ENCODE peak calls at places on chromosome 19, in five cellular contexts. S is astrocyte of the spinal cord, T is retinal pigment epithelial cell, G is choroid plexus epithelial cell, D is brain microvascular endothelial cell. Y is an unnamed sample.

GRCh38 chr19:3346677-3347353 is 19.6 kb upstream of the NFIC start:
- DNase-seq in S (no peak), T (no peak), G (no peak), D (no peak), Y (no peak)

GRCh38 chr19:32599736-32600157 is 18.8 kb downstream of the PDCD5 start:
- DNase-seq in S (peak; percentile 71), T (peak; percentile 31), G (peak; percentile 86), D (peak; percentile 10), Y (peak; percentile 52)

GRCh38 chr19:10408511-10409291 is 5.4 kb upstream of the CDC37 start:
- DNase-seq in S (no peak), T (no peak), G (no peak), D (no peak), Y (no peak)

GRCh38 chr19:40420766-40421467 is 4.9 kb downstream of the SERTAD1 start:
- DNase-seq in S (peak; percentile 95), T (peak; percentile 68), G (peak; percentile 89), D (peak; percentile 67), Y (peak; percentile 72)

GRCh38 chr19:29265436-29265835 is 52.5 kb upstream of the UQCRFS1 start:
- DNase-seq in S (no peak), T (no peak), G (no peak), D (no peak), Y (no peak)

GRCh38 chr19:17797397-17798201 is 2.7 kb downstream of the B3GNT3 start:
- DNase-seq in S (no peak), T (peak; percentile 44), G (no peak), D (no peak), Y (no peak)

GRCh38 chr19:1250374-1251232 is 2.2 kb downstream of the MIDN start:
- DNase-seq in S (peak; percentile 75), T (no peak), G (peak; percentile 81), D (peak; percentile 40), Y (no peak)

GRCh38 chr19:34088292-34088691 is 84.0 kb upstream of the LSM14A start:
- DNase-seq in S (no peak), T (no peak), G (no peak), D (no peak), Y (no peak)

GRCh38 chr19:33815410-33816340 is 19.0 kb downstream of the KCTD15 start:
- DNase-seq in S (peak; percentile 33), T (no peak), G (peak; percentile 57), D (peak; percentile 53), Y (no peak)

GRCh38 chr19:6801397-6802086 is 29.0 kb downstream of the VAV1 start:
- DNase-seq in S (no peak), T (no peak), G (peak; percentile 9), D (no peak), Y (no peak)

GRCh38 chr19:17954401-17954800 is 12.5 kb upstream of the KCNN1 start:
- DNase-seq in S (no peak), T (no peak), G (no peak), D (no peak), Y (no peak)

GRCh38 chr19:46878613-46879375 is 18.0 kb downstream of the ARHGAP35 start:
- DNase-seq in S (peak; percentile 93), T (peak; percentile 57), G (peak; percentile 85), D (peak; percentile 91), Y (peak; percentile 76)

DNA sequence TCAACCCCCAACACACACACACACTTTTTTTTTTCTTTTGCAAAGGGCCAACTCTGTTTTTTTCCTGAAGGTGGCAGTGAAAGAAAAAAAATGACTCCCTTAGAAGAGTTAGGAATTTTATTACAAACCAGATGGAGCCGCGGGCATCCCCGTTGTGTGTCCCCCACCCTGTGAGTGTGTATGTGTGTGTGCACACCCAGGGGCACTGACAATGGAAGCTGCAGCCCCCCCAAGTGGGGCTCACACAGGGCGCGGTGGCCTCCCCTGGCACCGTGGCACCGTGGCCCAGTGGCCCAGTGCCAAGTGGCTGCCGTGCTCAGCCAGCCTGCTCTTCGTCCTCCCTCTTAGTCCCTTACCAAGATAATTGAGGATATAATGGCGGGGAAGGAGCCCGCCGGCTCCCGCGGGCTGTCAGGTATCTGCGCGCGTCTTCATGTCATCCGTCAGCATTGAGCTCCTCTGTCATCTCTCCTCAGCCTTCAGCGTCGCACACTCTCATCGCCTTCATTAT is 314.1 kb downstream of the ZNF536 start:
- DNase-seq in S (peak; percentile 5), T (no peak), G (peak; percentile 22), D (no peak), Y (no peak)
- TF ChIP-seq CTCF in S (peak; percentile 23), T (peak; percentile 28), G (peak; percentile 28), D (peak; percentile 21), Y (peak; percentile 26)

GRCh38 chr19:45455707-45456499 is 11.9 kb upstream of the FOSB start:
- DNase-seq in S (peak; percentile 100), T (peak; percentile 99), G (peak; percentile 99), D (peak; percentile 99), Y (peak; percentile 98)
- H3K4me3 ChIP-seq in S (no peak overlapping the region), T (peak overlapping the region; percentile 19), G (peak overlapping the region; percentile 33), D (no peak overlapping the region), Y (no peak overlapping the region)

GRCh38 chr19:48784527-48784926 is 26.3 kb downstream of the BCAT2 start:
- DNase-seq in S (no peak), T (no peak), G (peak; percentile 62), D (no peak), Y (no peak)
- TF ChIP-seq CTCF in S (no peak), T (no peak), G (peak; percentile 61), D (peak; percentile 34), Y (no peak)

DNA sequence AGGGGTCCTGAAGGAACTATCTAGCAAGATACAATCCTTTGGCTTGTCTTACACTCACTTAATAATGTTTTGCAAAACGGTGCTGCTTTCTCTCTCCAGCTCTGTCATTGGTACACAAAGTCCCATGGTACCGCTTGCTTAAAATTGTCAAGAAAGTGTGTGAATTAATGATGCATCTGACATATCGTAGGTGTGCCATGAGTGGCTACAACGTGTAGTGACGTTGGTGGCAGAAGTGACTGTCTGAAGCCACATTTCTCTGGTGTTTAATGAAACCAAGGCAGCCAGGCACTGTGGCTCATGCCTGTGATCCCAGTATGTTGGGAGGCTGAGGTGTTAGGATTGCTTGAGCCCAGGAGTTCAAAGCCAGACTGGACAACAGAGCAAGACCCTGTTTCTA is 2.6 kb downstream of the HSH2D start:
- DNase-seq in S (no peak), T (no peak), G (no peak), D (no peak), Y (no peak)
- H3K4me3 ChIP-seq in S (no peak overlapping the region), T (no peak overlapping the region), G (no peak overlapping the region), D (no peak overlapping the region), Y (no peak overlapping the region)

Y was measured in astrocyte of the cerebellum.